ENCODE peak calls at places on chromosomes 13 and 19, in five cellular contexts. Q is BE2C, K is cardiac fibroblast, B is astrocyte of the spinal cord, J is psoas muscle. P is an unnamed sample.

GRCh38 chr19:16920816-16921529 is 32.2 kb downstream of the F2RL3 start:
- DNase-seq in Q (peak; percentile 26), K (peak; percentile 82), B (peak; percentile 85), J (peak; percentile 36), P (peak; percentile 28)

GRCh38 chr13:24161010-24161775 is 673 bp downstream of the SPATA13 start:
- DNase-seq in Q (peak; percentile 15), K (no peak), B (peak; percentile 27), J (peak; percentile 57), P (no peak)

GRCh38 chr13:95624020-95624419 is 20.5 kb downstream of the DZIP1 start:
- DNase-seq in Q (peak; percentile 43), K (peak; percentile 78), B (peak; percentile 54), J (no peak), P (no peak)

GRCh38 chr13:28719656-28720055 is 886 bp upstream of the SLC46A3 start:
- DNase-seq in Q (no peak), K (peak; percentile 57), B (peak; percentile 68), J (no peak), P (peak; percentile 36)

GRCh38 chr13:113815151-113816058 is 48.5 kb downstream of the GAS6 start:
- DNase-seq in Q (no peak), K (no peak), B (no peak), J (no peak), P (no peak)

GRCh38 chr13:113796211-113796875 is 37.3 kb downstream of the TMEM255B start:
- DNase-seq in Q (no peak), K (no peak), B (no peak), J (no peak), P (no peak)

GRCh38 chr19:49932731-49933131 is 3.4 kb upstream of the NUP62 start:
- DNase-seq in Q (no peak), K (no peak), B (no peak), J (no peak), P (no peak)

GRCh38 chr19:11247934-11248333 is 8.5 kb downstream of the ANGPTL8 start:
- DNase-seq in Q (no peak), K (no peak), B (no peak), J (no peak), P (no peak)

GRCh38 chr13:41492432-41493267 is 35.3 kb downstream of the RGCC start:
- DNase-seq in Q (no peak), K (no peak), B (no peak), J (no peak), P (no peak)

GRCh38 chr19:44748426-44749254 is at the start of gene BCL3:
- DNase-seq in Q (peak; percentile 42), K (peak; percentile 90), B (no peak), J (peak; percentile 85), P (no peak)

DNA sequence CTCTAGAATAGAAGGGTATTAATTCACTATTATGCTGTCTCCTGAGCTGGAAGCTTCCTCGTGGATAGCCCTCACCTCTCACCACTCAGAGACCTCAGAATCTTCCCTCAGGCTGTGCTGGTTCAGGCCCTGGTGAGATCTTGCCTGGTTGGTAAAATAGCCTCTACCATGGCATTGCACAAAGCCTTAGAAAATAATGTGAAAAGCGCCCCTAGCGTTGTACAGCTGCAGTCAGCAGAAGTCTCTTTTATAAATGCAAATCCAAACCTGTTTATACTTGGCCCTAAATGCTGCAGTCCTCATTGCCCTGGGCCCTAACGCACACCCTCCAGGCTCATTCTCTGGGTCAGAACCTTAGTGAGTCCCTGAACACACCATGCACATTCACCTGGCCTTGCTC is 150.9 kb downstream of the KCTD15 start:
- DNase-seq in Q (no peak), K (no peak), B (no peak), J (no peak), P (no peak)
- H3K4me3 ChIP-seq in Q (no peak overlapping the region), K (no peak overlapping the region), B (no peak overlapping the region), J (no peak overlapping the region), P (no peak overlapping the region)

GRCh38 chr19:57438925-57439324 is 3.8 kb downstream of the ZNF749 start:
- DNase-seq in Q (no peak), K (no peak), B (no peak), J (no peak), P (no peak)

GRCh38 chr19:57435062-57435978 is at the start of gene ZNF749:
- DNase-seq in Q (peak; percentile 98), K (peak; percentile 98), B (peak; percentile 98), J (peak; percentile 98), P (peak; percentile 92)

GRCh38 chr19:57437931-57438330 is 2.8 kb downstream of the ZNF749 start:
- DNase-seq in Q (no peak), K (no peak), B (no peak), J (no peak), P (no peak)

GRCh38 chr19:57436392-57436791 is 1.3 kb downstream of the ZNF749 start:
- DNase-seq in Q (no peak), K (no peak), B (no peak), J (no peak), P (no peak)

GRCh38 chr19:57434386-57435061 is 601 bp upstream of the ZNF749 start:
- DNase-seq in Q (no peak), K (no peak), B (no peak), J (no peak), P (no peak)
- H3K4me3 ChIP-seq in Q (peak overlapping the region; percentile 91), K (peak overlapping the region; percentile 63), B (peak overlapping the region; percentile 86), J (peak overlapping the region; percentile 93), P (peak overlapping the region; percentile 78)

GRCh38 chr19:2168619-2169424 is 5.1 kb downstream of the DOT1L start:
- DNase-seq in Q (peak; percentile 88), K (peak; percentile 98), B (peak; percentile 99), J (peak; percentile 99), P (peak; percentile 96)
- H3K4me3 ChIP-seq in Q (no peak overlapping the region), K (peak overlapping the region; percentile 39), B (no peak overlapping the region), J (peak overlapping the region; percentile 39), P (no peak overlapping the region)

DNA sequence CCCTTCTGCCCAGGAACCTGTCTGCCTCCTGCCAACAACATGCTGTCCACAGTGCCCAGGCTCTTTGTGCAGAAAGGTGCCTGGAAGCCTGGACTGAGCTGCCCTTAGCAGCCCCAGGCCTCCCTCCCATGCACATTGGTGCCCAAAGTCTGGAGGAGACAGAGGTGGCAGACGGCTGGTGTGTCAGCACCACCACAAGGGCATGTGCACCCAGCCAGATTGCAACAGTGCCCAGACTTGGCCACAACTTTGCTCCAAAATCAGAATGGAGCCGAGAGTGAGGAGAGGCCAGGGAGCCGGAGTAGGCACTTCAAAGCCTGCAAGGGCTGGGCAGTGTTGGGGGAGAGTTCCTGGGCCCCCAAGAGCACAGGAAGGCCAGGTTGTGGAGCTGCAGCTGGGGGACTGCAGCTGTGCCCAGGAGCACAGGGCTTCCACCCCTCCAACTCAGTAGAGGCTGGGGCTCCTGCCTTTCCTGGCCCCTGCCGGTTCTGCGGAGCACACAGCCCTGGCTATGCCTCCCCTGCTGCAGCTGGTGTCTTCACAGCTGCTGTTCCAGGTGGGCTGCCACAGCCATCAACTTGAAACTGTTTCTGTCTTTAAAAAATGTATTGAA is 1255.8 kb downstream of the SLITRK5 start:
- DNase-seq in Q (no peak), K (no peak), B (no peak), J (no peak), P (no peak)
- H3K4me3 ChIP-seq in Q (no peak overlapping the region), K (no peak overlapping the region), B (no peak overlapping the region), J (no peak overlapping the region), P (no peak overlapping the region)

GRCh38 chr13:99421271-99421670 is 80.0 kb upstream of the TM9SF2 start:
- DNase-seq in Q (no peak), K (no peak), B (no peak), J (no peak), P (no peak)

GRCh38 chr13:99418663-99419140 is 82.6 kb upstream of the TM9SF2 start:
- DNase-seq in Q (no peak), K (no peak), B (no peak), J (peak; percentile 4), P (no peak)

GRCh38 chr13:99421758-99422555 is 79.3 kb upstream of the TM9SF2 start:
- DNase-seq in Q (no peak), K (no peak), B (no peak), J (peak; percentile 19), P (no peak)

GRCh38 chr13:99417821-99418662 is 83.2 kb upstream of the TM9SF2 start:
- DNase-seq in Q (no peak), K (no peak), B (no peak), J (peak; percentile 21), P (no peak)

GRCh38 chr13:99419591-99420243 is 81.6 kb upstream of the TM9SF2 start:
- DNase-seq in Q (no peak), K (no peak), B (no peak), J (peak; percentile 4), P (no peak)
- H3K4me3 ChIP-seq in Q (no peak overlapping the region), K (no peak overlapping the region), B (no peak overlapping the region), J (no peak overlapping the region), P (no peak overlapping the region)

DNA sequence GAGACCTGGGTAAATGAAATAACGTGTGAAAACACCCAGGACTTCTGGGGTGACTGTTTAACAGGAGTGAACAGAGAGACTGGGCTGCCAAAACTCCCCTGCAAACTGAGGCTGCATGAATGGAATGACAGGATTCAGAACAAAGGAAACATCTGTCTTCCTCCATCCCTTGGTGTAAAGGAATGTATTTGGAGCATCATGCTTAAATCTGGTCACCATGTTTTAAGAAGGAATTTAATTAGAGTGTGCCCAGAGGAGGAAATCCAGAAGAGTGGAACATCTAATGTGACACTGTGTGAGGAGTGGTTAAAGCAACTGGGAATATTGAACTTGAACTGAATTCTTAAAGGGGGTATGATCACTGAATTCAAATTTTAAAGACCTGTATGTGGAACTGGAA is 437.2 kb downstream of the LIG4 start:
- DNase-seq in Q (no peak), K (no peak), B (no peak), J (no peak), P (no peak)
- H3K4me3 ChIP-seq in Q (no peak overlapping the region), K (no peak overlapping the region), B (no peak overlapping the region), J (no peak overlapping the region), P (no peak overlapping the region)

GRCh38 chr19:2290441-2291184 is 8.6 kb upstream of the PEAK3 start:
- DNase-seq in Q (peak; percentile 19), K (no peak), B (no peak), J (no peak), P (no peak)

GRCh38 chr19:2289714-2290435 is 7.9 kb upstream of the PEAK3 start:
- DNase-seq in Q (peak; percentile 16), K (no peak), B (no peak), J (no peak), P (no peak)

GRCh38 chr19:2288010-2288742 is 6.2 kb upstream of the PEAK3 start:
- DNase-seq in Q (peak; percentile 10), K (no peak), B (no peak), J (no peak), P (no peak)

GRCh38 chr19:2288743-2289713 is 7.1 kb upstream of the PEAK3 start:
- DNase-seq in Q (no peak), K (no peak), B (no peak), J (no peak), P (no peak)

GRCh38 chr19:2291185-2291751 is 9.3 kb upstream of the PEAK3 start:
- DNase-seq in Q (peak; percentile 54), K (no peak), B (no peak), J (no peak), P (no peak)
- H3K4me3 ChIP-seq in Q (peak overlapping the region; percentile 28), K (no peak overlapping the region), B (no peak overlapping the region), J (peak overlapping the region; percentile 60), P (peak overlapping the region; percentile 21)

GRCh38 chr19:2087621-2088100 is 8.5 kb downstream of the MOB3A start:
- DNase-seq in Q (no peak), K (no peak), B (no peak), J (peak; percentile 65), P (no peak)

GRCh38 chr19:2084993-2085720 is 11.0 kb downstream of the MOB3A start:
- DNase-seq in Q (no peak), K (peak; percentile 33), B (no peak), J (peak; percentile 78), P (no peak)

GRCh38 chr19:2089001-2089711 is 7.0 kb downstream of the MOB3A start:
- DNase-seq in Q (peak; percentile 54), K (peak; percentile 33), B (peak; percentile 52), J (peak; percentile 48), P (peak; percentile 17)

GRCh38 chr19:2095338-2095938 is 688 bp downstream of the MOB3A start:
- DNase-seq in Q (no peak), K (no peak), B (no peak), J (peak; percentile 66), P (no peak)

GRCh38 chr19:2089727-2090053 is 6.4 kb downstream of the MOB3A start:
- DNase-seq in Q (no peak), K (no peak), B (no peak), J (no peak), P (no peak)
- H3K4me3 ChIP-seq in Q (peak overlapping the region; percentile 19), K (no peak overlapping the region), B (no peak overlapping the region), J (peak overlapping the region; percentile 18), P (no peak overlapping the region)